ENCODE peak calls at places on chromosomes 7 and 10, in nine cellular contexts. N is activated T-cell treated with anti-CD3 and anti-CD28 coated beads for 24 hours, O is mammary epithelial cell, Y is NCI-H2081, B is GOT3, E is Daoy, K is amniotic stem cell, W is AG08395, J is NCI-H1930. R is an unnamed sample.

GRCh38 chr10:80500572-80501380 is 36.9 kb upstream of the SH2D4B start:
- DNase-seq in N (no peak), J (no peak), E (no peak), O (no peak), Y (no peak), B (no peak), K (no peak), W (no peak), R (peak; percentile 69)

GRCh38 chr10:83677795-83678194 is 461.5 kb upstream of the GHITM start:
- DNase-seq in E (no peak), B (no peak), W (no peak), O (no peak), J (no peak), Y (no peak), K (no peak), N (no peak), R (no peak)

GRCh38 chr10:71125749-71126107 is 86.6 kb upstream of the UNC5B start:
- DNase-seq in B (no peak), W (no peak), N (no peak), O (no peak), Y (no peak), J (no peak), K (no peak), E (no peak), R (no peak)

GRCh38 chr10:108848016-108848415 is 1075.3 kb downstream of the XPNPEP1 start:
- DNase-seq in Y (no peak), O (no peak), K (no peak), B (no peak), J (no peak), N (no peak), W (peak; percentile 10), E (no peak), R (peak; percentile 9)

GRCh38 chr10:31739759-31740158 is 188.9 kb downstream of the ARHGAP12 start:
- DNase-seq in Y (no peak), W (peak; percentile 83), O (no peak), J (no peak), E (peak; percentile 48), K (no peak), B (no peak), N (no peak), R (peak; percentile 93)

GRCh38 chr10:97123713-97124112 is 62.0 kb downstream of the SLIT1 start:
- DNase-seq in K (no peak), O (no peak), N (no peak), W (no peak), J (no peak), E (no peak), Y (no peak), B (no peak), R (no peak)

GRCh38 chr10:6769704-6770417 is 189.8 kb upstream of the PRKCQ start:
- DNase-seq in W (no peak), O (no peak), N (no peak), E (no peak), K (no peak), B (no peak), Y (no peak), J (no peak), R (no peak)

GRCh38 chr7:112665709-112666108 is 124.5 kb downstream of the TMEM168 start:
- DNase-seq in J (no peak), W (no peak), B (no peak), Y (no peak), E (no peak), O (peak; percentile 24), N (no peak), K (no peak), R (no peak)

GRCh38 chr7:54349259-54349658 is 192.9 kb upstream of the VSTM2A start:
- DNase-seq in N (no peak), B (no peak), Y (no peak), O (peak; percentile 90), W (no peak), J (no peak), K (no peak), E (no peak), R (peak; percentile 90)

GRCh38 chr7:121140790-121141189 is 152.3 kb downstream of the CPED1 start:
- DNase-seq in B (no peak), N (no peak), K (no peak), Y (no peak), W (no peak), E (no peak), J (no peak), O (no peak), R (no peak)

GRCh38 chr10:27628631-27629030 is 117.0 kb downstream of the MKX start:
- DNase-seq in N (no peak), J (no peak), B (no peak), W (peak; percentile 18), K (no peak), E (no peak), O (no peak), Y (no peak), R (no peak)

GRCh38 chr7:151448261-151449252 is 8.6 kb upstream of the CRYGN start:
- DNase-seq in E (peak; percentile 65), Y (peak; percentile 40), K (peak; percentile 32), B (peak; percentile 53), J (no peak), O (no peak), N (peak; percentile 71), W (peak; percentile 85), R (peak; percentile 49)

GRCh38 chr7:151133266-151133985 is 34.1 kb downstream of the GBX1 start:
- DNase-seq in W (no peak), K (no peak), J (no peak), E (no peak), Y (no peak), B (no peak), O (no peak), N (no peak), R (no peak)

GRCh38 chr7:131620673-131621609 is 64.5 kb upstream of the PODXL start:
- DNase-seq in B (no peak), W (no peak), O (peak; percentile 33), Y (no peak), E (peak; percentile 88), J (no peak), N (no peak), K (no peak), R (peak; percentile 84)

GRCh38 chr10:50310560-50311174 is 59.4 kb upstream of the ASAH2 start:
- DNase-seq in B (no peak), K (no peak), Y (peak; percentile 7), N (no peak), J (no peak), E (peak; percentile 29), O (no peak), W (no peak), R (peak; percentile 58)

GRCh38 chr10:119595715-119596515 is 849 bp downstream of the TIAL1 start:
- DNase-seq in O (peak; percentile 34), K (no peak), N (peak; percentile 62), J (no peak), Y (peak; percentile 24), E (peak; percentile 23), W (peak; percentile 60), B (peak; percentile 25), R (peak; percentile 31)

GRCh38 chr7:50504646-50505546 is 54.7 kb upstream of the FIGNL1 start:
- DNase-seq in E (no peak), Y (no peak), B (no peak), K (no peak), W (no peak), J (no peak), O (no peak), N (no peak), R (peak; percentile 28)

GRCh38 chr7:78463039-78463438 is 664.5 kb downstream of the PHTF2 start:
- DNase-seq in J (no peak), O (no peak), W (no peak), N (no peak), Y (no peak), E (no peak), B (no peak), K (no peak), R (no peak)

GRCh38 chr10:63921932-63922713 is 400.9 kb downstream of the REEP3 start:
- DNase-seq in O (no peak), B (no peak), Y (no peak), K (no peak), J (no peak), E (no peak), W (no peak), N (no peak), R (no peak)

GRCh38 chr7:148623586-148624282 is 33.2 kb downstream of the C7orf33 start:
- DNase-seq in O (peak; percentile 36), W (peak; percentile 67), E (peak; percentile 90), J (no peak), Y (no peak), N (no peak), B (peak; percentile 14), K (no peak), R (peak; percentile 86)

GRCh38 chr7:45000096-45001032 is at the start of gene CCM2:
- DNase-seq in K (no peak), B (no peak), Y (peak; percentile 55), O (no peak), W (peak; percentile 35), N (no peak), J (no peak), E (peak; percentile 77), R (peak; percentile 66)

GRCh38 chr7:101919363-101920115 is 102.1 kb downstream of the CUX1 start:
- DNase-seq in N (no peak), O (no peak), Y (no peak), J (no peak), E (no peak), W (no peak), B (no peak), K (no peak), R (no peak)

GRCh38 chr7:4164556-4164955 is 517.5 kb upstream of the FOXK1 start:
- DNase-seq in Y (no peak), J (no peak), E (no peak), K (no peak), B (no peak), N (no peak), O (no peak), W (no peak), R (no peak)

GRCh38 chr7:120684463-120684862 is 173.5 kb downstream of the TSPAN12 start:
- DNase-seq in E (no peak), W (no peak), B (no peak), Y (no peak), O (no peak), N (no peak), J (no peak), K (no peak), R (no peak)

GRCh38 chr10:48463318-48464003 is 141.4 kb downstream of the ARHGAP22 start:
- DNase-seq in O (no peak), W (peak; percentile 61), N (no peak), K (no peak), E (no peak), Y (no peak), J (no peak), B (no peak), R (peak; percentile 13)

GRCh38 chr7:94003446-94004023 is 620 bp downstream of the BET1 start:
- DNase-seq in O (peak; percentile 22), J (no peak), N (no peak), Y (no peak), B (no peak), E (peak; percentile 8), K (no peak), W (peak; percentile 20), R (peak; percentile 16)

GRCh38 chr10:120559800-120560199 is 102.8 kb downstream of the PLPP4 start:
- DNase-seq in K (no peak), J (no peak), W (no peak), Y (no peak), N (no peak), E (no peak), B (no peak), O (no peak), R (no peak)

GRCh38 chr7:5420841-5421625 is 2.6 kb downstream of the TNRC18 start:
- DNase-seq in O (peak; percentile 31), J (no peak), B (no peak), N (no peak), K (no peak), W (no peak), E (peak; percentile 52), Y (no peak), R (peak; percentile 50)

GRCh38 chr10:116998172-116998571 is 6.8 kb downstream of the SHTN1 start:
- DNase-seq in Y (no peak), N (no peak), W (no peak), K (no peak), O (no peak), J (no peak), E (no peak), B (no peak), R (no peak)

GRCh38 chr7:48389977-48390376 is 218.7 kb downstream of the ABCA13 start:
- DNase-seq in J (no peak), Y (no peak), W (no peak), O (peak; percentile 91), E (no peak), K (no peak), B (no peak), N (no peak), R (peak; percentile 66)

R was measured in RPMI7951.